ENCODE peak calls at places on chromosomes 13 and 19, in four cellular contexts. Q is HepG2, G is HCT116, R is K562. E is an unnamed sample.

GRCh38 chr13:50552424-50552966 is 291.0 kb downstream of the DLEU7 start:
- DNase-seq in Q (no peak), G (no peak), R (no peak), E (no peak)

GRCh38 chr13:34951528-34951927 is 9.5 kb downstream of the NBEA start:
- DNase-seq in Q (no peak), G (no peak), R (no peak), E (no peak)

GRCh38 chr13:48876289-48876688 is 99.4 kb upstream of the FNDC3A start:
- DNase-seq in Q (no peak), G (no peak), R (no peak), E (no peak)

GRCh38 chr13:100300213-100300612 is 211.3 kb downstream of the PCCA start:
- DNase-seq in Q (no peak), G (no peak), R (no peak), E (no peak)

GRCh38 chr13:95709101-95709500 is 32.2 kb downstream of the DNAJC3 start:
- DNase-seq in Q (no peak), G (no peak), R (no peak), E (no peak)

GRCh38 chr19:40165362-40165937 is 25.8 kb upstream of the MAP3K10 start:
- DNase-seq in Q (peak; percentile 44), G (peak; percentile 44), R (peak; percentile 71), E (peak; percentile 99)

GRCh38 chr19:12596485-12596884 is 14.1 kb downstream of the ZNF490 start:
- DNase-seq in Q (no peak), G (no peak), R (no peak), E (no peak)

GRCh38 chr13:98384739-98385138 is 192.2 kb downstream of the STK24 start:
- DNase-seq in Q (no peak), G (no peak), R (no peak), E (no peak)

GRCh38 chr19:6018786-6019185 is 40.8 kb upstream of the RANBP3 start:
- DNase-seq in Q (no peak), G (no peak), R (peak; percentile 46), E (no peak)

GRCh38 chr13:27449081-27449603 is 1.2 kb downstream of the MTIF3 start:
- DNase-seq in Q (no peak), G (no peak), R (peak; percentile 15), E (no peak)

GRCh38 chr13:112721198-112722104 is 31.6 kb downstream of the ATP11A start:
- DNase-seq in Q (peak; percentile 86), G (no peak), R (peak; percentile 30), E (no peak)

GRCh38 chr13:73061478-73062275 is 2.9 kb downstream of the KLF5 start:
- DNase-seq in Q (no peak), G (no peak), R (no peak), E (no peak)

GRCh38 chr13:111644750-111645149 is 324.3 kb downstream of the TEX29 start:
- DNase-seq in Q (no peak), G (no peak), R (no peak), E (no peak)

GRCh38 chr13:67408823-67409222 is 178.7 kb upstream of the PCDH9 start:
- DNase-seq in Q (peak; percentile 15), G (no peak), R (no peak), E (no peak)

GRCh38 chr19:42374826-42375376 is 15.2 kb downstream of the CNFN start:
- DNase-seq in Q (no peak), G (no peak), R (no peak), E (no peak)

GRCh38 chr19:35478794-35479193 is 11.5 kb downstream of the KRTDAP start:
- DNase-seq in Q (no peak), G (no peak), R (no peak), E (no peak)

GRCh38 chr13:53242015-53242414 is 213.4 kb downstream of the OLFM4 start:
- DNase-seq in Q (no peak), G (no peak), R (no peak), E (no peak)

GRCh38 chr19:18605546-18606280 is 886 bp downstream of the CRLF1 start:
- DNase-seq in Q (no peak), G (no peak), R (no peak), E (no peak)

GRCh38 chr19:18603958-18604819 is 2.4 kb downstream of the CRLF1 start:
- DNase-seq in Q (no peak), G (no peak), R (no peak), E (no peak)

GRCh38 chr19:18603255-18603957 is 3.2 kb downstream of the CRLF1 start:
- DNase-seq in Q (no peak), G (no peak), R (peak; percentile 60), E (no peak)

GRCh38 chr19:18605196-18605545 is 1.4 kb downstream of the CRLF1 start:
- DNase-seq in Q (no peak), G (no peak), R (no peak), E (no peak)

GRCh38 chr19:18604820-18605159 is 1.8 kb downstream of the CRLF1 start:
- DNase-seq in Q (no peak), G (no peak), R (no peak), E (no peak)
- H3K27me3 ChIP-seq in Q (no peaks in the 10 kb centered on the region), G (peaks cover 9% of the 10 kb centered on the region), R (peaks cover 49% of the 10 kb centered on the region), E (peaks cover 2% of the 10 kb centered on the region)

DNA sequence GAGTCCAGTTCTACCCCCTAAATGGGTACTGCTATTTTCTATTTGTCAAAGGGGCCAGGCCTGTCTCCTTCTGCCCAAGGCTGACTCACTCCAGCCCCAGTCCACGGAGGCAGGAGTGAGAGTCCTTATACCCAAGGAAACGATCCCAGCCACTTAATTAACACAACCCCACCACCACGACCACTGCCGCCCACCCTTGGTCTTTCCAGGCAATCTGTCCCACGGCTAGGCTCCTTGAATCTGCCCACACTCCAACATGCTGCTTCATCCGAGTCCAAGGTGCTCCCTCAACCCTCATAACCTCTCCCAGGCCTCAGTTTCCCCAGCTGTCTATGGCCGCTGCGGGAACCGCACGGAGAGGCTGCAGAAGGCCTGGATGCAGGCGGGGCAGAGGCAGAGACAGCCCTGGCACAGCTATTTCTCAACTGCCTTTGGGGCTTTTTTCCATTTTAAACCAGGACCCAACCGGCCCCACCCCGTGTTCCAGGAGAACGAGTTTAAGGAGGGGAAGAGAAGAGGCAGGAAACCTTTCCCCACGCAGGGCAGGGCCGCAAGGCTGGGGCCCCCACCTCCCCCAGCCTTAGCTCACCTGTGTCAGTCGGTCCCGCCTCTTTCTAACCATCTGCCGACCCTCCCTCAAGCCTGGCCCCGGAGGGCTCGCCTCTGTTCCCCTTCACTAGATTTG is 746 bp downstream of the RAB3D start:
- DNase-seq in Q (no peak), G (no peak), R (no peak), E (no peak)
- TF ChIP-seq TCF7L2 in Q (no peak), G (no peak), R (no peak), E (no peak)

DNA sequence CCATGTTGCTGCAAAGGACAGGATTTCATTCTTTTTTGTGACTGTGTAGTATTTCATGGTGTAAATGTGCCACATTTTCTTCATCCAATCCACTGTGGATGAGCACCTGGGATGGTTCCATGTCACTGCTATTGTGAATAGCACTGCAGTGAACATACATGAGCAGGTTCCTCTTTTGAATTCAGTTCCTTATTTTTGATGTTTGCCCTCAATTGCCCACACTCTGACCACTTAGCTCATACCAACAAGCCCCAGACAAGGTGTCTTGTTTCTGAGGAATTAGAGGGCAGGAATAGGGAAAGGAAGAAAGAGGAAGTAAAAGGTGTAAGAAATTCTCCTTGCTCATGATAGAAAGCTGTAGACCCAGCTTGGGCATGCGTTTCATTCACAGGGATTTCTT is 244.2 kb upstream of the ZNF507 start:
- DNase-seq in Q (no peak), G (no peak), R (no peak), E (no peak)
- H3K27me3 ChIP-seq in Q (no peaks in the 10 kb centered on the region), G (no peaks in the 10 kb centered on the region), R (peaks cover 21% of the 10 kb centered on the region), E (no peaks in the 10 kb centered on the region)

DNA sequence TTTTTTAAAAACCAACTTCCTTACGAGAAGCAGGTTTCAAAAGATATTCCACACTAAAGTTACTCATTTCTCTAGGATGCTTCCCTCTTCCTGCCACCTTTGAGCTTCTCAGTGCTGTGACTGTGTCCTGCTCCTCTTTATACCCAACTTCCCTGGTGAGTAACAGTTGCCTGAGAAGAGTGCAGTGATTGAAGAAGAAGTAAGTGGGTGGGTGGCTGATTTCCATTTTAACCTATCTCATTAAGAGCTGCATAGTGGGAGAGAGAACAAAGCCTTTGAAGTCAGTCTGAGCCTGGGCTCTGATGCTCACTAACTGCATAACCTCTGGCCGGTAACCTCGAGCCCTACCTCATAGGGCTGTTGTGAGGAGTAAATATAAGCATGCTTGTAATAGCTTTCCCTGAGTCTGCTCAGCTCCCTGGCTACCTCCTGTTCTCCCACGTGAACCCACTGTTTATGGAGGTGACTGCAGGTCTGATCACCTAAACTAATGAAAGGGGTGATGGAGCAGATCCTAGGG is 977.3 kb downstream of the UQCRFS1 start:
- DNase-seq in Q (no peak), G (no peak), R (no peak), E (no peak)
- TF ChIP-seq TCF7L2 in Q (no peak), G (no peak), R (no peak), E (no peak)

DNA sequence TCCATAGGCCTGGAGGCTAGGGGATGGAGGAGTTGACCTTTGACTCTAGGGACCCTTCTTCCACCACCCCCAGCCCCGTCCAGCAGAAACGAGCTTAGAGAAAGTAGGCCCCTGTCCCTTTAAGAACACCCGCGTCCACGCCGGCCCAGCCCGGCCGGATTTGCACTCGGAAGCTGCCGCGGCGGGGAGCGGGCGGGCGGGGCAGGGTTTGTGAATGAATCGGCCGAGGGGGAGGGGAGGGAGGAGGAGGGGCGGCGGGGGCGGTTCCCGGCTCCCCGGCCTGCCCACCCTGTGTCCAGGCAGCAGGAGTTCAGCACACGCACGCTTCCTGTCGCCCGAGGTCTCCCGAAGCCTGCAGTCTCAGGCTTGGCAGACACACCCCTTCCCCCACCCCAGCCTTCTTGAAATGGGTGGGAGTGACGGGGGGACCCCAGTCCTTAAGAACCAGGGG is 1.5 kb downstream of the UNC13A start:
- DNase-seq in Q (no peak), G (peak; percentile 46), R (peak; percentile 74), E (no peak)
- H3K27me3 ChIP-seq in Q (no peaks in the 10 kb centered on the region), G (no peaks in the 10 kb centered on the region), R (peaks cover 19% of the 10 kb centered on the region), E (no peaks in the 10 kb centered on the region)

GRCh38 chr13:75400775-75401174 is 81.2 kb downstream of the TBC1D4 start:
- DNase-seq in Q (peak; percentile 45), G (no peak), R (no peak), E (no peak)

GRCh38 chr13:75398072-75398471 is 83.9 kb downstream of the TBC1D4 start:
- DNase-seq in Q (no peak), G (no peak), R (no peak), E (no peak)

GRCh38 chr13:75399168-75399878 is 82.6 kb downstream of the TBC1D4 start:
- DNase-seq in Q (no peak), G (no peak), R (no peak), E (no peak)

GRCh38 chr13:75402787-75403186 is 79.2 kb downstream of the TBC1D4 start:
- DNase-seq in Q (peak; percentile 45), G (no peak), R (no peak), E (no peak)

GRCh38 chr13:75399879-75400217 is 82.1 kb downstream of the TBC1D4 start:
- DNase-seq in Q (no peak), G (no peak), R (no peak), E (no peak)
- TF ChIP-seq TCF7L2 in Q (no peak), G (no peak), R (no peak), E (no peak)